ENCODE peak calls at places on chromosome 18, in eight cellular contexts. P is fibroblast of villous mesenchyme, I is NCI-H510A treated with DMSO at 0.1 percent for 48 hours, L is DMS153, R is EL, M is MCF 10A, A is LoVo, Q is T-helper 2 cell. O is an unnamed sample.

GRCh38 chr18:44654555-44654954 is 26.1 kb upstream of the SETBP1 start:
- DNase-seq in P (peak; percentile 45), I (no peak), L (no peak), R (peak; percentile 93), M (peak; percentile 62), A (no peak), Q (no peak), O (no peak)

GRCh38 chr18:55102508-55102907 is 143.2 kb upstream of the CCDC68 start:
- DNase-seq in P (no peak), I (peak; percentile 69), L (no peak), R (no peak), M (peak; percentile 27), A (no peak), Q (no peak), O (no peak)

GRCh38 chr18:10797882-10798281 is 272.1 kb downstream of the NAPG start:
- DNase-seq in P (no peak), I (peak; percentile 61), L (no peak), R (no peak), M (no peak), A (no peak), Q (no peak), O (no peak)

GRCh38 chr18:79985172-79985571 is 3.2 kb downstream of the TXNL4A start:
- DNase-seq in P (no peak), I (no peak), L (no peak), R (no peak), M (no peak), A (no peak), Q (no peak), O (no peak)

GRCh38 chr18:28439870-28440269 is 262.9 kb upstream of the CDH2 start:
- DNase-seq in P (peak; percentile 0), I (no peak), L (no peak), R (no peak), M (peak; percentile 22), A (no peak), Q (no peak), O (no peak)

GRCh38 chr18:80173060-80173459 is 64.0 kb downstream of the ADNP2 start:
- DNase-seq in P (no peak), I (no peak), L (no peak), R (no peak), M (no peak), A (no peak), Q (no peak), O (no peak)

GRCh38 chr18:28065031-28065792 is 111.7 kb downstream of the CDH2 start:
- DNase-seq in P (peak; percentile 73), I (no peak), L (no peak), R (peak; percentile 90), M (no peak), A (peak; percentile 11), Q (no peak), O (no peak)

GRCh38 chr18:75638597-75639467 is 211.3 kb upstream of the SMIM21 start:
- DNase-seq in P (peak; percentile 9), I (no peak), L (no peak), R (peak; percentile 41), M (peak; percentile 43), A (no peak), Q (no peak), O (no peak)

GRCh38 chr18:46097378-46097852 is 681 bp downstream of the ATP5F1A start:
- DNase-seq in P (peak; percentile 28), I (no peak), L (no peak), R (peak; percentile 21), M (no peak), A (no peak), Q (peak; percentile 35), O (no peak)

GRCh38 chr18:45167109-45167551 is 448.1 kb upstream of the SLC14A2 start:
- DNase-seq in P (peak; percentile 95), I (no peak), L (peak; percentile 84), R (peak; percentile 86), M (peak; percentile 26), A (no peak), Q (peak; percentile 59), O (no peak)

GRCh38 chr18:79782566-79783308 is 15.0 kb upstream of the KCNG2 start:
- DNase-seq in P (no peak), I (no peak), L (no peak), R (no peak), M (no peak), A (no peak), Q (no peak), O (no peak)

GRCh38 chr18:79687806-79688205 is 8.2 kb downstream of the CTDP1 start:
- DNase-seq in P (peak; percentile 68), I (no peak), L (no peak), R (peak; percentile 42), M (peak; percentile 47), A (no peak), Q (no peak), O (no peak)

O was measured in colonic mucosa.